ENCODE peak calls at places on chromosome 4, in five cellular contexts. X is AG09319; D is stimulated activated CD8-positive, alpha-beta memory T cell treated with anti-CD3 and anti-CD28 coated beads, Interleukin-4, amount 100 ng/mL, for 48 hours; L is stimulated activated CD4-positive, alpha-beta T cell treated with anti-CD3 and anti-CD28 coated beads, TNF-alpha, amount 100 ng/mL, for 1 hour; I is C1 segment of cervical spinal cord. F is an unnamed sample.
A peak's percentile ranks its signal among the peaks of the same experiment; 100 is the strongest.

GRCh38 chr4:189404271-189404670 is 536.4 kb upstream of the FRG1 start:
- DNase-seq in X (no peak), D (no peak), L (no peak), I (no peak), F (no peak)

GRCh38 chr4:158209825-158210807 is at the start of gene TMEM144:
- DNase-seq in X (peak; percentile 36), D (peak; percentile 70), L (no peak), I (peak; percentile 88), F (peak; percentile 96)

GRCh38 chr4:136741468-136741867 is 790.8 kb downstream of the PCDH18 start:
- DNase-seq in X (no peak), D (no peak), L (no peak), I (no peak), F (peak; percentile 55)

GRCh38 chr4:100880012-100880411 is 362.2 kb upstream of the EMCN start:
- DNase-seq in X (no peak), D (no peak), L (no peak), I (no peak), F (no peak)

GRCh38 chr4:39362827-39363226 is 3.3 kb downstream of the RFC1 start:
- DNase-seq in X (no peak), D (no peak), L (no peak), I (no peak), F (peak; percentile 52)

GRCh38 chr4:6765703-6766102 is 16.8 kb upstream of the KIAA0232 start:
- DNase-seq in X (no peak), D (no peak), L (no peak), I (no peak), F (no peak)

GRCh38 chr4:4555916-4556315 is 14.1 kb upstream of the STX18 start:
- DNase-seq in X (peak; percentile 62), D (no peak), L (no peak), I (no peak), F (peak; percentile 82)

GRCh38 chr4:121597346-121597934 is 99.3 kb downstream of the ANXA5 start:
- DNase-seq in X (no peak), D (no peak), L (no peak), I (no peak), F (no peak)

GRCh38 chr4:6008092-6008551 is 10.1 kb downstream of the C4orf50 start:
- DNase-seq in X (no peak), D (no peak), L (no peak), I (no peak), F (no peak)

F was measured in adipocyte.